ENCODE peak calls at places on chromosomes 2 and 18, in seven cellular contexts. A, G, M, D, H, O and X are unnamed samples.

GRCh38 chr2:4973973-4974372 is 718.2 kb upstream of the SOX11 start:
- DNase-seq in A (no peak), G (no peak), M (no peak), D (no peak), H (no peak), O (no peak), X (no peak)

GRCh38 chr2:11701206-11701605 is 31.2 kb upstream of the NTSR2 start:
- DNase-seq in A (no peak), G (no peak), M (no peak), D (no peak), H (no peak), O (no peak), X (no peak)

GRCh38 chr2:196480653-196481322 is 158.7 kb upstream of the CCDC150 start:
- DNase-seq in A (no peak), G (peak; percentile 62), M (peak; percentile 49), D (no peak), H (no peak), O (no peak), X (no peak)

GRCh38 chr2:88844960-88845359 is 153.5 kb downstream of the RPIA start:
- DNase-seq in A (no peak), G (no peak), M (no peak), D (no peak), H (no peak), O (no peak), X (no peak)

GRCh38 chr2:147531299-147531698 is 313.5 kb upstream of the ACVR2A start:
- DNase-seq in A (no peak), G (no peak), M (no peak), D (no peak), H (no peak), O (no peak), X (no peak)

GRCh38 chr18:74724186-74724585 is 126.5 kb downstream of the ZNF407 start:
- DNase-seq in A (no peak), G (peak; percentile 19), M (peak; percentile 56), D (no peak), H (no peak), O (no peak), X (no peak)

GRCh38 chr18:62523631-62524442 is 1.0 kb downstream of the ZCCHC2 start:
- DNase-seq in A (peak; percentile 22), G (peak; percentile 68), M (peak; percentile 42), D (peak; percentile 76), H (peak; percentile 41), O (peak; percentile 37), X (peak; percentile 79)

GRCh38 chr2:218898109-218898878 is 17.6 kb downstream of the WNT10A start:
- DNase-seq in A (peak; percentile 62), G (peak; percentile 59), M (peak; percentile 41), D (no peak), H (no peak), O (peak; percentile 87), X (peak; percentile 84)

GRCh38 chr18:51461956-51462355 is 264.5 kb upstream of the MEX3C start:
- DNase-seq in A (no peak), G (no peak), M (no peak), D (no peak), H (no peak), O (no peak), X (no peak)

GRCh38 chr18:49632588-49632987 is 70.7 kb downstream of the LIPG start:
- DNase-seq in A (no peak), G (no peak), M (no peak), D (no peak), H (no peak), O (no peak), X (peak; percentile 70)

GRCh38 chr2:120109186-120110061 is 96.5 kb downstream of the EPB41L5 start:
- DNase-seq in A (no peak), G (peak; percentile 72), M (peak; percentile 66), D (no peak), H (no peak), O (peak; percentile 6), X (no peak)

GRCh38 chr2:143030127-143030526 is 99.1 kb upstream of the ARHGAP15 start:
- DNase-seq in A (no peak), G (no peak), M (peak; percentile 22), D (no peak), H (no peak), O (peak; percentile 3), X (no peak)

GRCh38 chr2:4995466-4995865 is 696.7 kb upstream of the SOX11 start:
- DNase-seq in A (no peak), G (no peak), M (no peak), D (no peak), H (no peak), O (no peak), X (no peak)

GRCh38 chr2:112195167-112195766 is 57.1 kb downstream of the FBLN7 start:
- DNase-seq in A (no peak), G (no peak), M (no peak), D (no peak), H (no peak), O (no peak), X (no peak)

GRCh38 chr2:187857826-187858225 is 303.6 kb upstream of the TFPI start:
- DNase-seq in A (no peak), G (no peak), M (no peak), D (no peak), H (no peak), O (no peak), X (no peak)

GRCh38 chr2:216142540-216142939 is 33.4 kb downstream of the XRCC5 start:
- DNase-seq in A (no peak), G (peak; percentile 67), M (peak; percentile 37), D (no peak), H (no peak), O (no peak), X (no peak)

GRCh38 chr2:200447139-200447855 is 62.6 kb downstream of the KCTD18 start:
- DNase-seq in A (no peak), G (peak; percentile 31), M (no peak), D (no peak), H (no peak), O (no peak), X (no peak)

GRCh38 chr18:68839701-68840100 is 41.8 kb downstream of the CCDC102B start:
- DNase-seq in A (no peak), G (peak; percentile 44), M (no peak), D (no peak), H (no peak), O (no peak), X (no peak)

GRCh38 chr18:74831571-74832250 is 234.0 kb downstream of the ZNF407 start:
- DNase-seq in A (no peak), G (peak; percentile 61), M (no peak), D (no peak), H (no peak), O (no peak), X (no peak)

GRCh38 chr2:197633109-197633657 is 42.2 kb downstream of the RFTN2 start:
- DNase-seq in A (no peak), G (no peak), M (no peak), D (no peak), H (no peak), O (no peak), X (no peak)

GRCh38 chr2:219627105-219628100 is at the start of gene SLC4A3:
- DNase-seq in A (no peak), G (peak; percentile 63), M (peak; percentile 11), D (no peak), H (no peak), O (no peak), X (peak; percentile 80)

GRCh38 chr2:51218057-51218456 is 186.1 kb upstream of the NRXN1 start:
- DNase-seq in A (no peak), G (no peak), M (no peak), D (no peak), H (no peak), O (no peak), X (no peak)

GRCh38 chr2:149587220-149587949 is at the start of gene MMADHC:
- DNase-seq in A (peak; percentile 83), G (peak; percentile 96), M (peak; percentile 97), D (peak; percentile 95), H (peak; percentile 95), O (peak; percentile 90), X (peak; percentile 97)

GRCh38 chr2:6957031-6957714 is 40.0 kb downstream of the RNF144A start:
- DNase-seq in A (no peak), G (no peak), M (no peak), D (no peak), H (no peak), O (no peak), X (no peak)

GRCh38 chr18:48541747-48542108 is 2.9 kb downstream of the CTIF start:
- DNase-seq in A (no peak), G (no peak), M (no peak), D (no peak), H (no peak), O (no peak), X (no peak)

GRCh38 chr2:217077841-217078407 is 218.1 kb upstream of the TNP1 start:
- DNase-seq in A (no peak), G (peak; percentile 50), M (peak; percentile 30), D (no peak), H (no peak), O (no peak), X (no peak)

GRCh38 chr18:13217466-13217961 is 1.0 kb upstream of the LDLRAD4 start:
- DNase-seq in A (no peak), G (peak; percentile 23), M (no peak), D (peak; percentile 84), H (no peak), O (peak; percentile 34), X (no peak)

GRCh38 chr2:33217431-33217830 is 259.0 kb upstream of the RASGRP3 start:
- DNase-seq in A (no peak), G (no peak), M (no peak), D (no peak), H (no peak), O (no peak), X (no peak)

GRCh38 chr2:106158871-106159270 is 35.2 kb downstream of the UXS1 start:
- DNase-seq in A (no peak), G (no peak), M (no peak), D (no peak), H (no peak), O (no peak), X (no peak)